ENCODE peak calls at places on chromosome 5, in five cellular contexts. L is fibroblast of the conjunctiva; J is activated CD4-positive, alpha-beta T cell treated with anti-CD3 and anti-CD28 coated beads for 4 hours; I is GM12865; Z is HTR-8/SVneo. U is an unnamed sample.

GRCh38 chr5:67221487-67222242 is 25.1 kb upstream of the CD180 start:
- DNase-seq in L (no peak), I (peak; percentile 77), Z (no peak), J (peak; percentile 32), U (no peak)

GRCh38 chr5:143404416-143405062 is 1.1 kb upstream of the NR3C1 start:
- DNase-seq in L (peak; percentile 93), Z (peak; percentile 62), J (peak; percentile 80), I (peak; percentile 92), U (peak; percentile 89)

GRCh38 chr5:159412284-159413046 is 82.2 kb upstream of the IL12B start:
- DNase-seq in J (peak; percentile 54), L (no peak), I (peak; percentile 76), Z (no peak), U (peak; percentile 13)

GRCh38 chr5:33311893-33312292 is 128.9 kb upstream of the TARS1 start:
- DNase-seq in I (no peak), Z (peak; percentile 26), J (no peak), L (peak; percentile 86), U (peak; percentile 53)

GRCh38 chr5:146560205-146560812 is 44.3 kb upstream of the GPR151 start:
- DNase-seq in I (no peak), J (no peak), L (no peak), Z (peak; percentile 41), U (no peak)

GRCh38 chr5:54643679-54644078 is 126.1 kb downstream of the SNX18 start:
- DNase-seq in J (no peak), L (no peak), Z (peak; percentile 67), I (no peak), U (peak; percentile 57)

GRCh38 chr5:24591426-24591825 is 53.4 kb downstream of the CDH10 start:
- DNase-seq in Z (no peak), L (no peak), J (no peak), I (no peak), U (no peak)

GRCh38 chr5:106545325-106545724 is 1125.4 kb downstream of the EFNA5 start:
- DNase-seq in Z (no peak), I (no peak), J (no peak), L (no peak), U (no peak)

GRCh38 chr5:109759304-109759703 is 69.6 kb downstream of the MAN2A1 start:
- DNase-seq in Z (peak; percentile 3), L (no peak), I (no peak), J (no peak), U (peak; percentile 89)

GRCh38 chr5:137866541-137867388 is 895 bp upstream of the MYOT start:
- DNase-seq in J (no peak), Z (no peak), I (no peak), L (no peak), U (no peak)

GRCh38 chr5:50666261-50667078 is at the start of gene PARP8:
- DNase-seq in J (peak; percentile 44), I (peak; percentile 66), Z (peak; percentile 80), L (no peak), U (peak; percentile 62)

GRCh38 chr5:88690619-88691560 is 192.1 kb downstream of the MEF2C start:
- DNase-seq in J (peak; percentile 50), Z (peak; percentile 54), I (peak; percentile 77), L (peak; percentile 17), U (peak; percentile 50)

GRCh38 chr5:24094081-24094480 is 550.7 kb downstream of the CDH10 start:
- DNase-seq in J (no peak), Z (no peak), I (no peak), L (no peak), U (no peak)

GRCh38 chr5:68255305-68256130 is 40.0 kb downstream of the PIK3R1 start:
- DNase-seq in Z (no peak), J (peak; percentile 18), L (no peak), I (no peak), U (peak; percentile 47)

GRCh38 chr5:146993876-146994530 is 115.4 kb upstream of the PPP2R2B start:
- DNase-seq in L (no peak), J (no peak), Z (no peak), I (no peak), U (no peak)

GRCh38 chr5:76402880-76403712 is at the start of gene IQGAP2:
- DNase-seq in L (peak; percentile 2), Z (peak; percentile 81), I (peak; percentile 90), J (peak; percentile 74), U (peak; percentile 50)

GRCh38 chr5:72107874-72108199 is 562 bp downstream of the MAP1B start:
- DNase-seq in J (no peak), Z (no peak), I (peak; percentile 14), L (no peak), U (peak; percentile 39)

GRCh38 chr5:42807722-42808447 is 3.8 kb downstream of the SELENOP start:
- DNase-seq in L (no peak), J (no peak), Z (no peak), I (no peak), U (no peak)

GRCh38 chr5:57450991-57451876 is 31.4 kb downstream of the ACTBL2 start:
- DNase-seq in J (no peak), L (peak; percentile 41), I (no peak), Z (no peak), U (peak; percentile 80)

GRCh38 chr5:33490071-33490665 is 49.4 kb downstream of the TARS1 start:
- DNase-seq in I (no peak), Z (no peak), L (no peak), J (no peak), U (no peak)

GRCh38 chr5:16897284-16897704 is 38.8 kb downstream of the MYO10 start:
- DNase-seq in L (no peak), Z (peak; percentile 71), J (no peak), I (no peak), U (peak; percentile 95)

GRCh38 chr5:116531635-116532034 is 43.0 kb downstream of the SEMA6A start:
- DNase-seq in J (no peak), Z (no peak), I (no peak), L (no peak), U (no peak)

GRCh38 chr5:41637424-41637823 is 127.0 kb upstream of the PLCXD3 start:
- DNase-seq in I (peak; percentile 2), L (no peak), J (no peak), Z (no peak), U (no peak)

U was measured in fibroblast of villous mesenchyme.